ENCODE peak calls at places on chromosomes 5 and 9, in six cellular contexts. G, N, Z, D, C and M are unnamed samples.

GRCh38 chr5:94777163-94777885 is 158.9 kb downstream of the SLF1 start:
- DNase-seq in G (no peak), N (no peak), Z (no peak), D (no peak), C (no peak), M (no peak)

GRCh38 chr5:53008751-53009150 is 19.6 kb downstream of the ITGA2 start:
- DNase-seq in G (peak), N (peak), Z (no peak), D (no peak), C (no peak), M (no peak)

GRCh38 chr5:66241136-66241825 is 97.2 kb downstream of the SREK1 start:
- DNase-seq in G (no peak), N (no peak), Z (no peak), D (no peak), C (no peak), M (no peak)

GRCh38 chr9:35341585-35341984 is 148.3 kb upstream of the RUSC2 start:
- DNase-seq in G (peak), N (no peak), Z (no peak), D (no peak), C (no peak), M (no peak)

GRCh38 chr9:126558051-126558665 is 55.6 kb upstream of the LMX1B start:
- DNase-seq in G (peak), N (peak), Z (peak), D (peak), C (peak), M (peak)

GRCh38 chr5:74765201-74765600 is 1.7 kb downstream of the GFM2 start:
- DNase-seq in G (peak), N (no peak), Z (no peak), D (no peak), C (no peak), M (no peak)

GRCh38 chr5:180817847-180818246 is 15.2 kb upstream of the MGAT1 start:
- DNase-seq in G (no peak), N (no peak), Z (no peak), D (no peak), C (no peak), M (no peak)

GRCh38 chr5:132064140-132064539 is 3.7 kb downstream of the IL3 start:
- DNase-seq in G (no peak), N (no peak), Z (no peak), D (no peak), C (no peak), M (no peak)

GRCh38 chr5:131259326-131259725 is 4.5 kb upstream of the CDC42SE2 start:
- DNase-seq in G (peak), N (no peak), Z (no peak), D (no peak), C (no peak), M (no peak)

GRCh38 chr9:34233691-34234090 is 54.8 kb downstream of the UBAP1 start:
- DNase-seq in G (no peak), N (no peak), Z (no peak), D (no peak), C (no peak), M (no peak)

GRCh38 chr5:177311361-177311722 is 356 bp downstream of the MXD3 start:
- DNase-seq in G (no peak), N (no peak), Z (no peak), D (no peak), C (no peak), M (no peak)

GRCh38 chr9:89474939-89475338 is 23.0 kb downstream of the SEMA4D start:
- DNase-seq in G (no peak), N (no peak), Z (no peak), D (no peak), C (no peak), M (no peak)

GRCh38 chr5:141488591-141489478 is at the start of gene PCDHGC5:
- DNase-seq in G (peak), N (no peak), Z (peak), D (no peak), C (no peak), M (no peak)

GRCh38 chr5:143399616-143400540 is 3.6 kb downstream of the NR3C1 start:
- DNase-seq in G (peak), N (no peak), Z (peak), D (no peak), C (no peak), M (no peak)

GRCh38 chr9:105067895-105068580 is 140.1 kb upstream of the ABCA1 start:
- DNase-seq in G (peak), N (no peak), Z (no peak), D (no peak), C (no peak), M (no peak)

GRCh38 chr5:33470544-33470943 is 29.8 kb downstream of the TARS1 start:
- DNase-seq in G (peak), N (no peak), Z (no peak), D (no peak), C (no peak), M (no peak)

GRCh38 chr5:81310402-81311063 is 9.1 kb downstream of the ZCCHC9 start:
- DNase-seq in G (no peak), N (no peak), Z (no peak), D (no peak), C (no peak), M (no peak)

GRCh38 chr5:133247881-133248642 is 196.2 kb downstream of the HSPA4 start:
- DNase-seq in G (peak), N (no peak), Z (peak), D (no peak), C (no peak), M (no peak)

GRCh38 chr9:134778841-134779411 is 101.7 kb upstream of the FCN2 start:
- DNase-seq in G (peak), N (no peak), Z (peak), D (no peak), C (no peak), M (no peak)